ENCODE peak calls at places on chromosomes 4 and X, in ten cellular contexts. L, P, M, X, T, G, F, N, I and W are unnamed samples.

GRCh38 chrX:130110379-130111219 is at the start of gene ELF4:
- DNase-seq in L (peak; percentile 28), P (peak; percentile 72), M (peak; percentile 84), X (peak; percentile 68), T (peak; percentile 50), G (peak; percentile 84), F (peak; percentile 22), N (no peak), I (no peak), W (no peak)

GRCh38 chrX:40100537-40101429 is 3.0 kb upstream of the BCOR start:
- DNase-seq in L (no peak), P (no peak), M (no peak), X (no peak), T (no peak), G (no peak), F (no peak), N (no peak), I (no peak), W (no peak)

GRCh38 chrX:97158270-97158669 is 274.6 kb downstream of the RPA4 start:
- DNase-seq in L (no peak), P (no peak), M (no peak), X (peak; percentile 1), T (peak; percentile 5), G (peak; percentile 29), F (no peak), N (no peak), I (no peak), W (no peak)

GRCh38 chr4:85769009-85769408 is 294.1 kb downstream of the ARHGAP24 start:
- DNase-seq in L (no peak), P (no peak), M (no peak), X (no peak), T (no peak), G (no peak), F (no peak), N (no peak), I (no peak), W (no peak)

GRCh38 chr4:80592950-80593349 is 257.4 kb downstream of the CFAP299 start:
- DNase-seq in L (no peak), P (no peak), M (no peak), X (no peak), T (no peak), G (no peak), F (no peak), N (no peak), I (no peak), W (no peak)

GRCh38 chr4:100312615-100313355 is 122.5 kb upstream of the DDIT4L start:
- DNase-seq in L (no peak), P (no peak), M (peak; percentile 15), X (no peak), T (no peak), G (no peak), F (no peak), N (no peak), I (no peak), W (no peak)

GRCh38 chr4:122747883-122748282 is 15.4 kb downstream of the BBS12 start:
- DNase-seq in L (no peak), P (peak; percentile 81), M (peak; percentile 47), X (no peak), T (peak; percentile 72), G (peak; percentile 94), F (no peak), N (no peak), I (no peak), W (no peak)

GRCh38 chr4:94758141-94758699 is 465 bp downstream of the BMPR1B start:
- DNase-seq in L (no peak), P (peak; percentile 6), M (peak; percentile 79), X (peak; percentile 40), T (peak; percentile 41), G (peak; percentile 67), F (no peak), N (peak; percentile 43), I (peak; percentile 85), W (no peak)

GRCh38 chrX:39928704-39929439 is 168.9 kb downstream of the BCOR start:
- DNase-seq in L (no peak), P (peak; percentile 16), M (no peak), X (no peak), T (no peak), G (no peak), F (no peak), N (no peak), I (no peak), W (no peak)

GRCh38 chr4:6352031-6352763 is 82.5 kb downstream of the WFS1 start:
- DNase-seq in L (no peak), P (no peak), M (no peak), X (no peak), T (no peak), G (no peak), F (no peak), N (no peak), I (no peak), W (no peak)